ENCODE peak calls at places on chromosomes 1 and 21, in four cellular contexts. P is K562, X is HCT116, L is HepG2. Q is an unnamed sample.

GRCh38 chr1:234585333-234586055 is 24.5 kb downstream of the IRF2BP2 start:
- DNase-seq in P (no peak), X (no peak), L (no peak), Q (no peak)

GRCh38 chr1:208111646-208112200 is 132.5 kb downstream of the PLXNA2 start:
- DNase-seq in P (no peak), X (no peak), L (no peak), Q (no peak)

GRCh38 chr21:44931137-44931500 is 8.7 kb upstream of the SLX9 start:
- DNase-seq in P (no peak), X (no peak), L (no peak), Q (no peak)

GRCh38 chr1:93471284-93471683 is 23.4 kb downstream of the FNBP1L start:
- DNase-seq in P (no peak), X (no peak), L (no peak), Q (no peak)

GRCh38 chr1:203197625-203198024 is 11.1 kb upstream of the CHI3L1 start:
- DNase-seq in P (no peak), X (no peak), L (no peak), Q (no peak)

GRCh38 chr1:59498640-59499039 is 201.7 kb downstream of the FGGY start:
- DNase-seq in P (no peak), X (no peak), L (peak; percentile 31), Q (no peak)

GRCh38 chr1:29514361-29515187 is 278.3 kb downstream of the PTPRU start:
- DNase-seq in P (no peak), X (no peak), L (no peak), Q (no peak)

GRCh38 chr1:12368646-12369045 is 138.8 kb downstream of the VPS13D start:
- DNase-seq in P (no peak), X (no peak), L (peak; percentile 39), Q (no peak)

GRCh38 chr1:165531021-165531420 is 12.8 kb upstream of the LRRC52 start:
- DNase-seq in P (no peak), X (no peak), L (no peak), Q (no peak)

GRCh38 chr1:35047188-35047858 is 15.6 kb upstream of the ZMYM6 start:
- DNase-seq in P (no peak), X (no peak), L (no peak), Q (no peak)

GRCh38 chr1:238895911-238896310 is 490.5 kb upstream of the CHRM3 start:
- DNase-seq in P (no peak), X (no peak), L (no peak), Q (no peak)

GRCh38 chr1:55039342-55040082 is at the start of gene PCSK9:
- DNase-seq in P (peak; percentile 74), X (peak; percentile 60), L (peak; percentile 60), Q (no peak)

GRCh38 chr1:11749203-11749689 is 12.7 kb upstream of the C1orf167 start:
- DNase-seq in P (peak; percentile 94), X (peak; percentile 26), L (peak; percentile 44), Q (no peak)

GRCh38 chr1:203625623-203626189 is 926 bp upstream of the ATP2B4 start:
- DNase-seq in P (peak; percentile 77), X (no peak), L (peak; percentile 16), Q (peak; percentile 36)

GRCh38 chr1:41868241-41868953 is 50.3 kb downstream of the HIVEP3 start:
- DNase-seq in P (no peak), X (no peak), L (no peak), Q (no peak)

GRCh38 chr1:60283690-60284089 is 210.1 kb upstream of the C1orf87 start:
- DNase-seq in P (no peak), X (no peak), L (peak; percentile 3), Q (no peak)

GRCh38 chr1:100597784-100598183 is 59.8 kb downstream of the GPR88 start:
- DNase-seq in P (no peak), X (no peak), L (no peak), Q (no peak)

GRCh38 chr1:198598796-198599321 is 40.0 kb upstream of the PTPRC start:
- DNase-seq in P (no peak), X (no peak), L (no peak), Q (no peak)

GRCh38 chr1:156004843-156005593 is 15.7 kb downstream of the SSR2 start:
- DNase-seq in P (no peak), X (no peak), L (no peak), Q (no peak)

GRCh38 chr1:234649432-234650081 is 39.6 kb upstream of the IRF2BP2 start:
- DNase-seq in P (no peak), X (no peak), L (no peak), Q (no peak)

GRCh38 chr1:242147096-242147976 is 148.4 kb upstream of the MAP1LC3C start:
- DNase-seq in P (no peak), X (no peak), L (no peak), Q (peak; percentile 33)

GRCh38 chr1:207949571-207950195 is 38.8 kb upstream of the CD34 start:
- DNase-seq in P (no peak), X (no peak), L (no peak), Q (no peak)

GRCh38 chr1:164772635-164773034 is 213.7 kb downstream of the PBX1 start:
- DNase-seq in P (peak; percentile 54), X (peak; percentile 75), L (no peak), Q (no peak)

GRCh38 chr1:234919061-234919755 is 209.4 kb downstream of the TOMM20 start:
- DNase-seq in P (no peak), X (no peak), L (no peak), Q (no peak)

GRCh38 chr21:39125752-39126485 is 57.3 kb downstream of the PSMG1 start:
- DNase-seq in P (no peak), X (peak; percentile 45), L (peak; percentile 80), Q (peak; percentile 30)

GRCh38 chr21:25283720-25284119 is 323.6 kb downstream of the MRPL39 start:
- DNase-seq in P (no peak), X (no peak), L (peak; percentile 0), Q (no peak)

GRCh38 chr1:2046953-2047748 is 3.1 kb upstream of the PRKCZ start:
- DNase-seq in P (no peak), X (no peak), L (peak; percentile 70), Q (no peak)
- TF ChIP-seq REST in P (no peak), X (no peak), L (no peak), Q (no peak)

GRCh38 chr1:3956527-3957170 is 56.6 kb upstream of the C1orf174 start:
- DNase-seq in P (no peak), X (no peak), L (no peak), Q (no peak)
- TF ChIP-seq TCF7L2 in P (no peak), X (no peak), L (no peak), Q (no peak)

GRCh38 chr1:247933989-247934388 is 9.3 kb downstream of the OR2AJ1 start:
- DNase-seq in P (no peak), X (no peak), L (no peak), Q (no peak)
- H3K9me3 ChIP-seq in P (peaks cover 7% of the 10 kb centered on the region), X (no peaks in the 10 kb centered on the region), L (peaks cover 53% of the 10 kb centered on the region), Q (peaks cover 3% of the 10 kb centered on the region)

GRCh38 chr1:230268371-230269170 is 157.6 kb downstream of the PGBD5 start:
- DNase-seq in P (peak; percentile 54), X (peak; percentile 6), L (peak; percentile 56), Q (no peak)
- TF ChIP-seq REST in P (no peak), X (no peak), L (no peak), Q (no peak)

DNA sequence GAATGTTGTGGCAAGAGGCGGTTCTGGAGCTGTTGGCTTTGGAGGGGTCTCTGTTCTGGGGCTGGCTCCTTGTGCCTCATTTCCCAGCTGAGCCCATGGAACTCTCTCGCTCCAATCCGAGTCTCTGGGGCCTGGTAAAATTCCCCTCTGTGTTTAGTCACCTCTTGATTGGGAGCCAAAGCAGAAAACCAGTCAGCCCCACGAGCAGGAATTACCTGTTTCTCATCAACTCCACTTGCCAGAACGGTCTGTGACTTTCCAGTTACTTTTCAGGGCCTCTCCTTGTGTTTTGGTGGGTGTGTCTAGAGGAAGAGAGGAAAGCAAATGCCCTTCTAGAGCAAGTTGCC is 10.8 kb upstream of the S100A11 start:
- DNase-seq in P (no peak), X (peak; percentile 89), L (no peak), Q (no peak)
- TF ChIP-seq TCF7L2 in P (no peak), X (no peak), L (no peak), Q (no peak)